ENCODE peak calls at places on chromosomes 11 and 22, in five cellular contexts. V is spleen, E is lower lobe of right lung, R is WERI-Rb-1, B is esophagus squamous epithelium. Q is an unnamed sample.
A peak's percentile ranks its signal among the peaks of the same experiment; 100 is the strongest.

GRCh38 chr11:692824-693414 is 2.1 kb downstream of the DEAF1 start:
- DNase-seq in V (peak; percentile 84), E (no peak), R (no peak), B (no peak), Q (peak; percentile 26)

GRCh38 chr11:35567737-35568465 is 42.5 kb upstream of the PAMR1 start:
- DNase-seq in V (no peak), E (peak; percentile 48), R (no peak), B (no peak), Q (no peak)

GRCh38 chr11:109939176-109939810 is 153.9 kb upstream of the ZC3H12C start:
- DNase-seq in V (no peak), E (no peak), R (peak; percentile 44), B (no peak), Q (peak; percentile 85)

GRCh38 chr11:120613264-120614226 is 102.0 kb downstream of the GRIK4 start:
- DNase-seq in V (no peak), E (no peak), R (peak; percentile 65), B (no peak), Q (no peak)

GRCh38 chr11:77151804-77152513 is 23.9 kb downstream of the MYO7A start:
- DNase-seq in V (no peak), E (peak; percentile 44), R (no peak), B (no peak), Q (peak; percentile 33)

GRCh38 chr11:64413417-64413816 is 54.5 kb downstream of the RPS6KA4 start:
- DNase-seq in V (peak; percentile 4), E (no peak), R (no peak), B (no peak), Q (no peak)

GRCh38 chr11:101127348-101127698 is 2.3 kb downstream of the PGR start:
- DNase-seq in V (no peak), E (peak; percentile 48), R (peak; percentile 15), B (no peak), Q (no peak)

GRCh38 chr11:8035225-8035846 is 45.7 kb upstream of the TUB start:
- DNase-seq in V (peak; percentile 36), E (no peak), R (no peak), B (no peak), Q (no peak)

GRCh38 chr11:65588199-65589054 is 7.2 kb downstream of the KCNK7 start:
- DNase-seq in V (peak; percentile 92), E (peak; percentile 79), R (peak; percentile 78), B (no peak), Q (peak; percentile 48)

GRCh38 chr11:42498971-42499370 is 812.8 kb upstream of the API5 start:
- DNase-seq in V (no peak), E (no peak), R (no peak), B (no peak), Q (no peak)

GRCh38 chr22:47091241-47091691 is 328.8 kb downstream of the TBC1D22A start:
- DNase-seq in V (no peak), E (no peak), R (no peak), B (no peak), Q (no peak)

DNA sequence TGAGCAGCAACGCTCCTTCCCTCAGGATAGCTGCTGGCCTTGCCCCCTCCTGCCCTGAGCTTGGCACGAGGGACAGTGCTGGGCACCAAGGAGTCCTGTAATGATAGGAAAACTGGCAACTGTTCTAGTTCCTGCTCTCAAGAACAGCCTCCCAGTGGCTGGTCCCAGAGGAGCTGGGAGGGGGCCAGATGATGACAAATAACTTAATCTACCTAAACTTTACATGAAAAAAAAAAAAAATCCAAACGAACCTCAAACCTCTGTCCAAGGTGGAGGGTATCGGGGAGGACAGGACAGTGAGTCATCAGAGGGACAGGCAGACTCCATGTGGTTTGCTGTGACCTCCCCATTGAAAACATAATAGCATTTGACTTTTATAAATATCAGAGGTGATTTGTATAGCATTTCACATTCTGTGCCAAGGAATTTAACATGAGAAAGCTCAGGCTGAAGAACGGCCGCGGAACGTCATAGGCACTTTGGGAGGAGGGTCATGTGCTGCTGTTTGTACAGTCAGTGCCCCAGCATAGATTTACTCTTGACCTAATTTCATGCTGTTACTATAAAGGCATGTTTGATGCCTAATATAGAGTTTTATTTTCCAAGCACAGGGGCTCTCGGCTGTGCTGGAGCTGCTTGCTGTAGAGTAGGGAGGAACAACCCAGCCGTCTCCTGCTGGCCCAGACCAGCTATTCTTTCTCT is 98.2 kb upstream of the NNMT start:
- DNase-seq in V (peak; percentile 64), E (peak; percentile 83), R (no peak), B (no peak), Q (peak; percentile 100)
- H3K4me3 ChIP-seq in V (no peak overlapping the region), E (no peak overlapping the region), R (no peak overlapping the region), B (no peak overlapping the region), Q (no peak overlapping the region)

DNA sequence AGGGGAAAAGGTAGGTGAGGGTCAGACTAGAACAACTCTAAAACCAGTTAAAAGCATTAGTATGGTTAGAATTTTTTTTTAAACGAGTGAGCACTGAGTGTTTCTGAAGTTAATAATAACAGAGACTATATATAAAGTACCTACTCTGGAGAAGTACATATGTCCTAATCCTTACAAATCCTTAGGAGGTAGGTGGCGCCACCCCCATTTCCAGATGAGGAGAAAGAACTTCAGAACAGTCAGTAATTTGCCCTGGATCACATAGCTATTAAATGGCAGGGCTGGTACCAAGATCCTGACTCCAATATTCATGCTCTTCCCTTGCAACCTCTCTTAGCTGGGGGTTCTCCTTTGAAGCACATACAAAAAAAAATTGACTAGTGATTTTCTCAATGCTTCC is 80.5 kb downstream of the CLPB start:
- DNase-seq in V (no peak), E (no peak), R (peak; percentile 65), B (no peak), Q (peak; percentile 36)
- TF ChIP-seq CTCF in V (no peak), E (no peak), R (no peak), B (no peak), Q (peak; percentile 29)

GRCh38 chr11:79440451-79441158 is at the start of gene TENM4:
- DNase-seq in V (peak; percentile 89), E (peak; percentile 60), R (peak; percentile 33), B (no peak), Q (peak; percentile 85)
- H3K4me3 ChIP-seq in V (peak within 1 kb of the TSS; percentile 30), E (peak within 1 kb of the TSS; percentile 51), R (peak within 1 kb of the TSS; percentile 46), B (peak within 1 kb of the TSS; percentile 63), Q (peak within 1 kb of the TSS; percentile 79)

GRCh38 chr22:36981247-36981775 is 37.9 kb downstream of the TST start:
- DNase-seq in V (no peak), E (no peak), R (no peak), B (no peak), Q (no peak)

GRCh38 chr22:36979016-36979415 is 40.2 kb downstream of the TST start:
- DNase-seq in V (no peak), E (no peak), R (no peak), B (no peak), Q (no peak)

GRCh38 chr22:36985490-36985889 is 33.8 kb downstream of the TST start:
- DNase-seq in V (no peak), E (no peak), R (no peak), B (no peak), Q (no peak)

GRCh38 chr22:36979511-36979910 is 39.7 kb downstream of the TST start:
- DNase-seq in V (no peak), E (no peak), R (no peak), B (no peak), Q (no peak)

GRCh38 chr22:36982136-36982535 is 37.1 kb downstream of the TST start:
- DNase-seq in V (no peak), E (no peak), R (peak; percentile 24), B (no peak), Q (no peak)
- TF ChIP-seq CTCF in V (no peak), E (no peak), R (peak; percentile 31), B (no peak), Q (no peak)

GRCh38 chr11:128379587-128380279 is 207.6 kb downstream of the ETS1 start:
- DNase-seq in V (no peak), E (no peak), R (no peak), B (no peak), Q (no peak)
- H3K4me3 ChIP-seq in V (no peak overlapping the region), E (no peak overlapping the region), R (no peak overlapping the region), B (no peak overlapping the region), Q (no peak overlapping the region)

GRCh38 chr11:61669417-61669816 is 10.8 kb upstream of the DAGLA start:
- DNase-seq in V (no peak), E (no peak), R (no peak), B (no peak), Q (no peak)

GRCh38 chr11:61667684-61668320 is 12.4 kb upstream of the DAGLA start:
- DNase-seq in V (no peak), E (no peak), R (no peak), B (no peak), Q (no peak)

GRCh38 chr11:61675826-61676225 is 4.4 kb upstream of the DAGLA start:
- DNase-seq in V (no peak), E (no peak), R (no peak), B (no peak), Q (no peak)

GRCh38 chr11:61670626-61671025 is 9.6 kb upstream of the DAGLA start:
- DNase-seq in V (no peak), E (no peak), R (no peak), B (no peak), Q (no peak)

GRCh38 chr11:61671527-61671926 is 8.7 kb upstream of the DAGLA start:
- DNase-seq in V (no peak), E (no peak), R (peak; percentile 93), B (no peak), Q (no peak)
- TF ChIP-seq CTCF in V (no peak), E (peak; percentile 35), R (peak; percentile 89), B (peak; percentile 26), Q (peak; percentile 34)

GRCh38 chr22:30541979-30542810 is 4.3 kb downstream of the SEC14L6 start:
- DNase-seq in V (no peak), E (peak; percentile 57), R (no peak), B (no peak), Q (no peak)
- H3K4me3 ChIP-seq in V (peak overlapping the region; percentile 13), E (peak overlapping the region; percentile 51), R (no peak overlapping the region), B (peak overlapping the region; percentile 35), Q (no peak overlapping the region)

GRCh38 chr22:27867958-27868737 is 50.9 kb downstream of the PITPNB start:
- DNase-seq in V (no peak), E (no peak), R (no peak), B (no peak), Q (no peak)

GRCh38 chr22:27871306-27872014 is 47.6 kb downstream of the PITPNB start:
- DNase-seq in V (no peak), E (no peak), R (no peak), B (no peak), Q (no peak)

GRCh38 chr22:27868738-27869282 is 50.2 kb downstream of the PITPNB start:
- DNase-seq in V (no peak), E (no peak), R (no peak), B (no peak), Q (no peak)

GRCh38 chr22:27872488-27872887 is 46.6 kb downstream of the PITPNB start:
- DNase-seq in V (no peak), E (no peak), R (no peak), B (no peak), Q (no peak)

GRCh38 chr22:27870234-27871191 is 48.5 kb downstream of the PITPNB start:
- DNase-seq in V (no peak), E (no peak), R (no peak), B (no peak), Q (no peak)
- TF ChIP-seq CTCF in V (no peak), E (no peak), R (no peak), B (no peak), Q (no peak)